ENCODE peak calls at places on chromosome 3, in four cellular contexts. A is A549, I is hepatocyte, O is OCI-LY7. K is an unnamed sample.

GRCh38 chr3:34106879-34107278 is 308.4 kb downstream of the PDCD6IP start:
- DNase-seq in A (no peak), I (peak), O (peak), K (no peak)

GRCh38 chr3:120907659-120908029 is 361 bp upstream of the STXBP5L start:
- DNase-seq in A (no peak), I (no peak), O (no peak), K (no peak)

GRCh38 chr3:183984337-183984736 is 33.3 kb downstream of the ABCC5 start:
- DNase-seq in A (no peak), I (no peak), O (no peak), K (no peak)

GRCh38 chr3:52396011-52396906 is 48.6 kb downstream of the SEMA3G start:
- DNase-seq in A (no peak), I (no peak), O (no peak), K (no peak)

GRCh38 chr3:191047930-191048329 is 151.1 kb upstream of the OSTN start:
- DNase-seq in A (no peak), I (no peak), O (no peak), K (no peak)

GRCh38 chr3:182682263-182683229 is 110.8 kb upstream of the ATP11B start:
- DNase-seq in A (peak), I (peak), O (peak), K (no peak)

GRCh38 chr3:47780727-47781325 is 867 bp downstream of the SMARCC1 start:
- DNase-seq in A (no peak), I (no peak), O (no peak), K (no peak)

GRCh38 chr3:57036952-57037351 is 23.5 kb upstream of the SPATA12 start:
- DNase-seq in A (no peak), I (no peak), O (no peak), K (no peak)

DNA sequence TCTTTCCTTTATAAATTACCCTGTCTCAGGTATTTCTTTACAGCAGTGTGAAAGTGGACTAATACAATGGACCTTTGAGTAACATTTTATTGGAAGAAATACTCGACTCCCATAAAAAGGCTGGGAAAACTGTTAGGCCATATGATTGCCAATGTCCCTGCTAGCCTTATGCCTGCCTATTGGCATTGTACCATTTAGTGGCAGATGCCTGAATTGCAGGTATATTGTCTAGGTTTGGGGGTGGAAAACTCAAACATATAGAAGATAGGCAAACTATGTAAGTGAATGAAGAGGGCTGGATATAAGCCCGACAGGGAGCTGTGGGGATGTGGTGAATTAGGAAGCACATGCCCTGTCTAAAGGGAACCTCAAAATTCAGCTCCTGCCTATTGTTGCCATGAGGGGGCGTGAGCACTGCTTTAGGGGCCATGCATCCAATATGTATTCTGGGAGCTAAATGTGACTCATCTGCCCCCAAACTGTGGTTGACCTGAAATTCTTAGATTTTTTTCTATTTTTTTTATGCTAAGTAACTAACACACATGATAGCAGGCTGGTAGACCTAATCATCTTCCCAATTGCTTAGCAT is 65.2 kb upstream of the TRA2B start:
- DNase-seq in A (no peak), I (no peak), O (peak), K (no peak)
- TF ChIP-seq CTCF in A (peak), I (peak), O (peak), K (peak)

GRCh38 chr3:61589856-61590255 is 28.5 kb downstream of the PTPRG start:
- DNase-seq in A (peak), I (no peak), O (no peak), K (peak)
- H3K4me2 ChIP-seq in A (no peak), I (no peak), O (no peak), K (no peak)

GRCh38 chr3:133487920-133488540 is 85.5 kb upstream of the CDV3 start:
- DNase-seq in A (peak), I (peak), O (no peak), K (no peak)
- TF ChIP-seq CTCF in A (peak), I (peak), O (peak), K (peak)

DNA sequence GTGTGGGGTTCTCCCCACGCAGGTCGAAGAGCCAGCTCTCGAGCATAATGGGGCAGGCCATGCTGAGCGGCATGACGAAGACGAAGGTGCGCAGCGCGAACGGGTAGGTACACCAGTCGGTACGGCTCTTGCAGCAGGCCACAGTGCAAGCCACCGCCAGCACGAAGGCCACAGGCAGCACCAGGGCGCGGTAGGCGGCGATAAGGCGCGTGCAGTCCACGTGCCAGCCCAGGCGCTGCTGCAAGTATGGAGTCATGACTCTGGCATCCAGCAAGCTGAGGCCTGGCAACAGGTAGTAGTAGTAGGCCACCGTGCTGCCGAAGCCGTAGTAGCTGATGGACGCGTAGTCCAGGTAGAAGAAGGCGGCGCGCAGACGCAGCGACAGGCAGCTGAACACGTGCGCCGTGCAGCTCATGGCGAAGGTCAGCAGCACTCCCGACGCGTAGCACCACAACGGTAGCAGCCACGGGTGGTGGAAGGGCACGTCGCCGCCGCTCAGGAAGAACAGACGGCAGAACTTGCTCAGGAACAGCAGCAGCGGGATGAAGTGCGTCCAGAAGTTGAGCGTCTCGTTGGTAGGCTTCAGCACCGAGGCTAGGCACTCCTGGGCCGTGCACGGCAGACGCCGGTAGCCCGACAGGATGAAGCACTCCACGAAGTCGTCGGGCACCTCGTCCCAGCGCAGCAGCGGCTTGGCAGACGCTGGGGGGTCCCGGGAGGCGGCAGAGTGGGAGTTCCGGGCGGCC is 781 bp downstream of the PAQR9 start:
- DNase-seq in A (no peak), I (no peak), O (no peak), K (no peak)
- H3K4me2 ChIP-seq in A (peak), I (peak), O (no peak), K (peak)

DNA sequence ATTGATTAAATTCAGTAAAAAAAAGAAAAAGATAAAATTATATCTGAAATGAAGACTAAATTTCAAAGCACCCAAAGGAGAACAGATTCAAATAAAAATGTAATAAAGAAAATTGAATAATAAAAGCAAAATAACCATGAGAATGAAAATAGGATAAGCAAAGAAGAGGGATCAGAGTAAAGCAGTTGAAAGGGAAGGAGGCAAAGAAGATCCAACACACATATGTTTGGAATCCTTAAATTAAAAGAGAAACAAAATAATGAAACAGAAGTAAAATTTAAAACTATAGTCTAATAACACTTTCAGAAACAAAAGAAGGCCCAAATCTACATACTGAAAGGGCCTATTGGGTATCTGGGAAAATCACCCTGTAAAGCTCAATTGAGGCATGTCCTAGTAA is 32.1 kb downstream of the HACD2 start:
- DNase-seq in A (no peak), I (no peak), O (no peak), K (no peak)
- TF ChIP-seq CTCF in A (no peak), I (no peak), O (no peak), K (no peak)

GRCh38 chr3:132570011-132570410 is 27.1 kb upstream of the ACKR4 start:
- DNase-seq in A (no peak), I (no peak), O (no peak), K (no peak)
- H3K4me2 ChIP-seq in A (no peak), I (no peak), O (no peak), K (no peak)

GRCh38 chr3:193194417-193194816 is 46.6 kb upstream of the PLAAT1 start:
- DNase-seq in A (no peak), I (no peak), O (no peak), K (no peak)

DNA sequence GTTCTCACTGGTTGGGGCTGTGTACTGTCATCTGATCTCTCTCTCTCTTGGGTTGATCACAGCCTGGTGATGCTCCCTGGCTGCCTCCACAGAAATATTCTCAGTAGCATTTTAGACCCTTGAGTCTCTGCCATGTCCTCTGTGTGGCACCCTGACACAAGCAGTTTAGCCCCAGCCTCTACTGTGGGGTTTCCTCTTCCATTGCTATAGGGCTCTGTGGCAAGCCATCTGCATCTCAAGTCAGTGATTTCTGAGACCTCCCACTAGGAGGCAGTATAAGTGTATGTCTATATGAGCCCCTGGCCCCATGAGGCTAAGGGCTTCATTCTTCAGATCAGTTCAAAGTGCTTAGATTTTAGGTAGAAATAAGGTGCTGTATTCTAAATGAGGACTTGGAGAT is 50.6 kb upstream of the PLAAT1 start:
- DNase-seq in A (peak), I (peak), O (peak), K (no peak)
- TF ChIP-seq CTCF in A (no peak), I (peak), O (peak), K (peak)

DNA sequence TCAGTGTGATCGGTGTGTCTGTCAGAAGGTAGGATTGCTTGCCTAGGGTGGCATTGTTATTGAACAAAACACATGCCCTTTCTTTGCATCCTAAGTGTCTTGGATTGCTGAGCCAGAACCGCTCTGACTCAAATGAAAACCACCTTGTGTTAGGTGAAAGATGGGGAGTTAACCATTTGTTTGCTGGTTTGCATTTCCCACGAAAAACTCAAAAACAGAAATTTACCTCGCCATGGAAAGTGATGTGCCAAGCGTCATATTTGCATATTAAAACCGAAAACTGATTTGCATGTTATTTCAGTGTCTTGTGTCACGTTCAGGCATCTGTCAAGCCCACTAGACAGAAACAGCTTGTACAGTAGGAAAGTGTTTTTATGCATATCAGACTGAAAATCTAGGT is 474.6 kb upstream of the TPRG1 start:
- DNase-seq in A (no peak), I (no peak), O (peak), K (no peak)
- H3K4me2 ChIP-seq in A (no peak), I (no peak), O (peak), K (no peak)